ENCODE peak calls at places on chromosome 18, in four cellular contexts. One of them, this sample, is unnamed.

GRCh38 chr18:77622009-77622692 is 372.5 kb downstream of the GALR1 start:
- DNase-seq in GM12878: no peak
- DNase-seq in K562: no peak
- DNase-seq in HepG2: no peak
- DNase-seq in this sample: no peak

GRCh38 chr18:65788373-65788772 is 37.6 kb downstream of the CDH7 start:
- DNase-seq in GM12878: no peak
- DNase-seq in K562: no peak
- DNase-seq in HepG2: peak; percentile 41
- DNase-seq in this sample: no peak

GRCh38 chr18:69257861-69258458 is 142.7 kb upstream of the DOK6 start:
- DNase-seq in GM12878: no peak
- DNase-seq in K562: no peak
- DNase-seq in HepG2: peak; percentile 17
- DNase-seq in this sample: no peak

GRCh38 chr18:55337908-55338521 is 250.0 kb downstream of the TCF4 start:
- DNase-seq in GM12878: no peak
- DNase-seq in K562: no peak
- DNase-seq in HepG2: no peak
- DNase-seq in this sample: no peak

GRCh38 chr18:59742325-59743111 is 45.3 kb upstream of the CCBE1 start:
- DNase-seq in GM12878: no peak
- DNase-seq in K562: no peak
- DNase-seq in HepG2: no peak
- DNase-seq in this sample: no peak

GRCh38 chr18:77099501-77100370 is 32.8 kb downstream of the MBP start:
- DNase-seq in GM12878: no peak
- DNase-seq in K562: no peak
- DNase-seq in HepG2: no peak
- DNase-seq in this sample: no peak

GRCh38 chr18:21265971-21266673 is 24.1 kb downstream of the GREB1L start:
- DNase-seq in GM12878: no peak
- DNase-seq in K562: no peak
- DNase-seq in HepG2: no peak
- DNase-seq in this sample: no peak

GRCh38 chr18:53541924-53542323 is 682.5 kb downstream of the MBD2 start:
- DNase-seq in GM12878: no peak
- DNase-seq in K562: no peak
- DNase-seq in HepG2: no peak
- DNase-seq in this sample: no peak

GRCh38 chr18:60064271-60064670 is 164.5 kb downstream of the PMAIP1 start:
- DNase-seq in GM12878: no peak
- DNase-seq in K562: no peak
- DNase-seq in HepG2: no peak
- DNase-seq in this sample: no peak

GRCh38 chr18:58049000-58049688 is 5.1 kb downstream of the NEDD4L start:
- DNase-seq in GM12878: no peak
- DNase-seq in K562: no peak
- DNase-seq in HepG2: no peak
- DNase-seq in this sample: no peak

GRCh38 chr18:48616484-48617255 is 77.8 kb downstream of the CTIF start:
- DNase-seq in GM12878: no peak
- DNase-seq in K562: no peak
- DNase-seq in HepG2: no peak
- DNase-seq in this sample: no peak

GRCh38 chr18:31587538-31587937 is 4.1 kb upstream of the TTR start:
- DNase-seq in GM12878: no peak
- DNase-seq in K562: no peak
- DNase-seq in HepG2: peak; percentile 90
- DNase-seq in this sample: no peak

GRCh38 chr18:8770655-8771054 is 65.3 kb downstream of the MTCL1 start:
- DNase-seq in GM12878: no peak
- DNase-seq in K562: no peak
- DNase-seq in HepG2: no peak
- DNase-seq in this sample: no peak

GRCh38 chr18:24875761-24876160 is 415.3 kb downstream of the HRH4 start:
- DNase-seq in GM12878: no peak
- DNase-seq in K562: no peak
- DNase-seq in HepG2: no peak
- DNase-seq in this sample: no peak

GRCh38 chr18:63119647-63120046 is 199.9 kb downstream of the BCL2 start:
- DNase-seq in GM12878: no peak
- DNase-seq in K562: no peak
- DNase-seq in HepG2: peak; percentile 6
- DNase-seq in this sample: no peak
- TF ChIP-seq KDM1A in GM12878: no peak
- TF ChIP-seq KDM1A in K562: no peak
- TF ChIP-seq KDM1A in HepG2: no peak
- TF ChIP-seq KDM1A in this sample: no peak

GRCh38 chr18:79922971-79923411 is 28.5 kb downstream of the SLC66A2 start:
- DNase-seq in GM12878: no peak
- DNase-seq in K562: no peak
- DNase-seq in HepG2: no peak
- DNase-seq in this sample: no peak
- H3K9ac ChIP-seq in GM12878: no peak overlapping the region
- H3K9ac ChIP-seq in K562: no peak overlapping the region
- H3K9ac ChIP-seq in HepG2: no peak overlapping the region
- H3K9ac ChIP-seq in this sample: no peak overlapping the region

DNA sequence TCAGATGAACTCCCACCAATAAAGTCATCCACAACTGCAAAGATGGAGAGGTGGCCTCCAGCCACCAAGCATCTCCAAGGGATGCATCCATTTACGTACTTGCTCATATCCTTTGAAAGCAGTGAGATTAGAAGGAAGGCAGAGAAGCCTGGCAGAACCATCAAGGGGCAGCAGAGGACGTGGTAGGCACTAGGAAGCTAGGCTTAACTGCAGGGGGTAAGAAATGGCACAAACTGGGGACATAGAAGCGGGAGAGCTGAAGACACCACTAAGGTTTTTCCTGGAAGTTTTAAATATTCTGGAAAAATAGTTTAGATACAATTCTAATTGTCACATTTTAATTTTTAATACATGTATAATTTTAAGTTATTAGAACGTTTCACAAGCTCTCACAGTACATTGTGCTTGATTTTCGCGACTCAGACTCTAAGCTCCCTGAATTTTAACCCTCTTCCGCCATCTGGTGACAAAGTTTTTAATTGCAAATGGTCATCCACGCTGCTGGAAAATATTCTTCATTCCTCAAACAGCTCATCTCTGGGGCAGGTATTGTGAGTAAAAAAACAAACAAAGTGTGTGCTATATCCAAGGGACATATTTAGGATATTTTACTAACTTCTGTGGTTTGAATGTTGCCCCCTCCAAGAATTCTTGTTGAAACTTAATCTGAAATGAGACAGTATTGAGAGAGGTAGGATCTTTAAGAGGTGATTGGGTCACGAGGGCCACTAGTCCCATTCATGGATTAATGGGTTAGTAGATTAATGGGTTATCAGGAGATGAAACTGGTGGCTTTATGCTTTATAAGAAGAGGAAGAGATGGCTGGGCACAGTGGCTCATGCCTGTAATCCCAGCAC is 1.6 kb upstream of the PSTPIP2 start:
- DNase-seq in GM12878: no peak
- DNase-seq in K562: peak; percentile 44
- DNase-seq in HepG2: peak; percentile 62
- DNase-seq in this sample: peak; percentile 61
- TF ChIP-seq KDM1A in GM12878: no peak
- TF ChIP-seq KDM1A in K562: no peak
- TF ChIP-seq KDM1A in HepG2: no peak
- TF ChIP-seq KDM1A in this sample: no peak

GRCh38 chr18:317618-318017 is 49.8 kb upstream of the THOC1 start:
- DNase-seq in GM12878: no peak
- DNase-seq in K562: no peak
- DNase-seq in HepG2: no peak
- DNase-seq in this sample: no peak
- H3K9ac ChIP-seq in GM12878: no peak overlapping the region
- H3K9ac ChIP-seq in K562: no peak overlapping the region
- H3K9ac ChIP-seq in HepG2: no peak overlapping the region
- H3K9ac ChIP-seq in this sample: no peak overlapping the region

GRCh38 chr18:406677-407076 is 93.8 kb downstream of the COLEC12 start:
- DNase-seq in GM12878: no peak
- DNase-seq in K562: no peak
- DNase-seq in HepG2: no peak
- DNase-seq in this sample: no peak
- TF ChIP-seq KDM1A in GM12878: no peak
- TF ChIP-seq KDM1A in K562: no peak
- TF ChIP-seq KDM1A in HepG2: no peak
- TF ChIP-seq KDM1A in this sample: no peak

DNA sequence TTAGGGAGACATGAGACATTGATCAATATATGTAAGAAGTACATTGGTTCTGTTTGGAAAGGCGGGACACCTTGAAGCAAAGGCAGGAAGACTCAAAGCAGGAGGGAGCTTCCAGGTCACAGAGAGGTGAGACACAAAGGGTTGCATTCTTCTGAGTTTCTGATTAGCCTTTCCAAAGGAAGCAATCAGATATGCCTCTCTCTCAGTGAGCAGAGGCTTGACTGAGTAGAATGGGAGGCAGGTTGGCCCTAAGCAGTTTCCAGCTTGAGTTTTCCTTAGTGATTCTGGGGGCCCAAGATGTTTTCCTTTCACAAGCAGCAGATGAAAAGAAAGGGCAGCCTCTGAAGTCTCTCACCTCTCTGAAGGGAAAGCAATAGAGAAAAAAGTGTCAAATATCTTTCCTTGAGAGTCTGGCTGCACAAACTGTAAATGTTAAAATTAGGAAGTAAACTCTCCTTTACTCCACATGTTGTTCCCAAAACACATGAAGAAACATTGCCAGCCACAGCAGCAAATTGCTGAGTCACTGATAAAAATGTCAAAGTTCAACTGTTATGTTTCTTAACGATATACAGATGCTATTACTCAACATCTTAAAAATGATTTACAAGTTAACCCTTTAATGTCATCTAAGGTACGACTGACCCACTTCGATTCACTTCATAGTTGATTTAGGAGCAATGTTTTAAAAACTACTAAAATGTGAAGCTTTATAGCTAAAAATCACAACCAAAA is 40.3 kb downstream of the CYB5A start:
- DNase-seq in GM12878: no peak
- DNase-seq in K562: no peak
- DNase-seq in HepG2: peak; percentile 49
- DNase-seq in this sample: no peak
- H3K9ac ChIP-seq in GM12878: no peak overlapping the region
- H3K9ac ChIP-seq in K562: no peak overlapping the region
- H3K9ac ChIP-seq in HepG2: peak overlapping the region; percentile 18
- H3K9ac ChIP-seq in this sample: no peak overlapping the region

DNA sequence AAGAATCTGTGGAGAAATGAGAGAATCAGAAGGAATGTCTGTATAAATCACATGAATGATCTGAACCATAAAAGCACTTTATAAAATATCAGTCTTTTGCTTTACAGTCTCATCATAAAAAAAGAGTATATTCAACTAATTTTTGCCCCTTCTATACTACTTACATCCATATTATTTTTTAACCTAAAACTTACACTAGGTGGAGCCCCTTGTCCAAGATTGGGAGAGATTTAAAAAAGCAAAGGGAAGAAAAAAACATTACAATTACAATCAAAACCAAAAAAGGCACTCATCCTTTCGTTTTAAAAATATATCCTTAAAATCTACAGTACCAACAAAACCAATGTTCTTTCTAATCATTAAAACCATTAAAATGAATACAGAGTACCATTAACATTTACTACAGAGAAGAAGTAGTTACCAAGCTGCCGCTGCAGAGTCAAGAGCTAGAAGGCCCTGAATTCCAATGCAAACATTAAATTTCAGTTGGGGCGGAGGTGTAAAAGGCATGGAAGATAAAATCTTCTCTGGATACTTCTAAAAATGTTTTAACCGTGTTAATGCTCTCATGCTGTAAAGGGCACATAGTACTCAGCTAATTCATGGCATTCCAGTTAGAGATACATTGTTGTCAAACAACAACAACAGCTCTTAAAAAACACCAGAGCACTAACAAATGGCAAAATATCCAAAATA is 56.7 kb upstream of the EPB41L3 start:
- DNase-seq in GM12878: no peak
- DNase-seq in K562: no peak
- DNase-seq in HepG2: peak; percentile 16
- DNase-seq in this sample: no peak
- TF ChIP-seq KDM1A in GM12878: no peak
- TF ChIP-seq KDM1A in K562: no peak
- TF ChIP-seq KDM1A in HepG2: no peak
- TF ChIP-seq KDM1A in this sample: no peak

DNA sequence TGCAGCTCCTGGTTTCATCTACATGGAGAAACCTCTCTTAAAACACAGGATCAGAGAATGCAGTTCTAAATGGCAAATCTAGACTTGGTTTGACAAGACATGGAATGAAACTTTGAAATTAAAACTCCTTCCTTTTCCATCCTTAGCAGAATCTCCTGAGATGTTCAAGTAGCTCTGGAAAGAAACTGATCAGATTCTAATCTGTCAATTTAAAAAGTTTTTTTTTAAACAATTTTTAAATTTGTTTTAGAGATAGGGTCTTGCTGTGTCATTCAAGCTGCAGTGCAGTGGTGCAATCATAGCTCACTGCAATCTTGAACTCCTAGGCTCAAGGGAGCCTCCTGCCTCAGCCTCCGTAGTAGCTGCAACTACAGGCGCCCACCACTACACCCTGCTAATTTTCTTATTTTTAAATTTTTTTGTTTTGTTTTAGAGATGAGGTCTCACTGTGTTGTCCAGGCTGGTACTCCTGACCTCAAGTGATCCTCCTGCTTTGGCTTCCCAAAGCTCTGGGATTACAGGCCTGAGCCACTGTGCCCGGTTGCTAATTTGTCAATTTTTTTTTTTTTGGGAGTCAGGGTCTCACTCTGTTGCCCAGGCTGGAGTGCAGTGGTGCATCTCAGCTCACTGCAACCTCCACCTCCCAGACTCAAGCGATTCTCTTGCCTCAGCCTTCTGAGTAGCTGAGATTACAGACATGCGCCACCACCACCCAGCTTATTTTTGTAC is 216.7 kb downstream of the TGIF1 start:
- DNase-seq in GM12878: no peak
- DNase-seq in K562: no peak
- DNase-seq in HepG2: no peak
- DNase-seq in this sample: no peak
- H3K9ac ChIP-seq in GM12878: no peak overlapping the region
- H3K9ac ChIP-seq in K562: no peak overlapping the region
- H3K9ac ChIP-seq in HepG2: peak overlapping the region; percentile 73
- H3K9ac ChIP-seq in this sample: no peak overlapping the region